ENCODE peak calls at places on chromosomes 12 and 14, in five cellular contexts. U, B, K, N and S are unnamed samples.

GRCh38 chr12:47982770-47983169 is 19.4 kb downstream of the TMEM106C start:
- DNase-seq in U (no peak), B (no peak), K (no peak), N (no peak), S (no peak)

GRCh38 chr12:96401061-96401871 is 1.0 kb upstream of the CDK17 start:
- DNase-seq in U (no peak), B (peak; percentile 38), K (no peak), N (no peak), S (peak; percentile 76)

GRCh38 chr12:52992699-52993557 is 13.3 kb upstream of the EIF4B start:
- DNase-seq in U (no peak), B (peak; percentile 66), K (no peak), N (no peak), S (no peak)

GRCh38 chr12:124457287-124458219 is 109.9 kb downstream of the NCOR2 start:
- DNase-seq in U (peak; percentile 67), B (peak; percentile 73), K (peak; percentile 87), N (no peak), S (peak; percentile 80)

GRCh38 chr12:113347892-113348291 is 10.5 kb upstream of the PLBD2 start:
- DNase-seq in U (no peak), B (no peak), K (no peak), N (no peak), S (no peak)

GRCh38 chr12:104055686-104056388 is 5.8 kb upstream of the GLT8D2 start:
- DNase-seq in U (no peak), B (peak; percentile 58), K (peak; percentile 76), N (no peak), S (no peak)

GRCh38 chr14:62692490-62693106 is 352.7 kb downstream of the KCNH5 start:
- DNase-seq in U (no peak), B (no peak), K (no peak), N (no peak), S (no peak)

GRCh38 chr12:18430425-18431048 is 169.2 kb downstream of the PIK3C2G start:
- DNase-seq in U (no peak), B (peak; percentile 31), K (no peak), N (no peak), S (peak; percentile 16)

GRCh38 chr14:29926701-29927595 is 699 bp downstream of the PRKD1 start:
- DNase-seq in U (peak; percentile 41), B (peak; percentile 45), K (peak; percentile 73), N (peak; percentile 27), S (peak; percentile 55)

GRCh38 chr12:1525858-1526257 is 68.5 kb downstream of the FBXL14 start:
- DNase-seq in U (no peak), B (no peak), K (no peak), N (no peak), S (no peak)

GRCh38 chr14:53630336-53630735 is 326.3 kb downstream of the BMP4 start:
- DNase-seq in U (no peak), B (no peak), K (no peak), N (no peak), S (no peak)

GRCh38 chr12:115947696-115948062 is 329.8 kb downstream of the MED13L start:
- DNase-seq in U (no peak), B (no peak), K (no peak), N (no peak), S (no peak)
- TF ChIP-seq CTCF in U (no peak), B (no peak), K (no peak), N (no peak), S (no peak)

GRCh38 chr14:71304588-71305133 is 397.4 kb downstream of the PCNX1 start:
- DNase-seq in U (no peak), B (no peak), K (no peak), N (no peak), S (no peak)

GRCh38 chr14:71308671-71309070 is 401.4 kb downstream of the PCNX1 start:
- DNase-seq in U (no peak), B (no peak), K (no peak), N (no peak), S (no peak)

GRCh38 chr14:71311061-71311460 is 403.8 kb downstream of the PCNX1 start:
- DNase-seq in U (no peak), B (no peak), K (no peak), N (no peak), S (no peak)

GRCh38 chr14:71314717-71315116 is 407.5 kb downstream of the PCNX1 start:
- DNase-seq in U (no peak), B (no peak), K (no peak), N (no peak), S (no peak)

GRCh38 chr14:71309756-71310155 is 402.5 kb downstream of the PCNX1 start:
- DNase-seq in U (no peak), B (no peak), K (no peak), N (no peak), S (no peak)
- TF ChIP-seq CTCF in U (no peak), B (peak; percentile 9), K (no peak), N (no peak), S (no peak)

GRCh38 chr14:23566782-23567185 is 807 bp downstream of the AP1G2 start:
- DNase-seq in U (no peak), B (no peak), K (no peak), N (no peak), S (no peak)
- TF ChIP-seq CTCF in U (no peak), B (no peak), K (no peak), N (no peak), S (peak; percentile 14)

GRCh38 chr12:54199034-54199433 is 10.2 kb upstream of the SMUG1 start:
- DNase-seq in U (no peak), B (no peak), K (no peak), N (no peak), S (no peak)

GRCh38 chr12:54204316-54204715 is 15.5 kb upstream of the SMUG1 start:
- DNase-seq in U (no peak), B (no peak), K (no peak), N (no peak), S (no peak)

GRCh38 chr12:54197037-54197909 is 8.5 kb upstream of the SMUG1 start:
- DNase-seq in U (peak; percentile 61), B (no peak), K (no peak), N (no peak), S (no peak)

GRCh38 chr12:54200412-54200811 is 11.6 kb upstream of the SMUG1 start:
- DNase-seq in U (no peak), B (no peak), K (no peak), N (no peak), S (no peak)

GRCh38 chr12:54201001-54201794 is 12.4 kb upstream of the SMUG1 start:
- DNase-seq in U (peak; percentile 69), B (peak; percentile 68), K (peak; percentile 79), N (peak; percentile 55), S (peak; percentile 77)
- TF ChIP-seq CTCF in U (peak; percentile 94), B (peak; percentile 97), K (peak; percentile 90), N (peak; percentile 99), S (peak; percentile 92)

GRCh38 chr12:66066929-66067281 is 63.6 kb downstream of the LLPH start:
- DNase-seq in U (no peak), B (no peak), K (no peak), N (no peak), S (no peak)

GRCh38 chr12:66063976-66064375 is 66.6 kb downstream of the LLPH start:
- DNase-seq in U (no peak), B (no peak), K (no peak), N (no peak), S (no peak)

GRCh38 chr12:66065623-66066022 is 64.9 kb downstream of the LLPH start:
- DNase-seq in U (no peak), B (no peak), K (no peak), N (no peak), S (no peak)

GRCh38 chr12:66065146-66065545 is 65.4 kb downstream of the LLPH start:
- DNase-seq in U (no peak), B (no peak), K (no peak), N (no peak), S (no peak)

GRCh38 chr12:66066071-66066928 is 64.2 kb downstream of the LLPH start:
- DNase-seq in U (no peak), B (no peak), K (no peak), N (no peak), S (no peak)
- TF ChIP-seq CTCF in U (no peak), B (no peak), K (no peak), N (no peak), S (peak; percentile 23)